ENCODE peak calls at places on chromosomes 7 and 10, in ten cellular contexts. C is fibroblast of lung, B is colonic mucosa, I is IMR-90, X is left ventricle myocardium inferior, U is Peyer's patch, V is endodermal cell, L is PC-3, H is transverse colon, J is kidney epithelial cell. P is an unnamed sample. For H3K36me3, the result is how much of the 10 kb centered on the place peaks cover.

GRCh38 chr7:101216860-101217387 is 457 bp downstream of the PLOD3 start:
- DNase-seq in I (no peak), C (peak), V (no peak), X (no peak), L (no peak), B (no peak), J (no peak), H (no peak), U (no peak), P (no peak)

GRCh38 chr10:35577915-35578607 is 27.1 kb upstream of the GJD4 start:
- DNase-seq in I (no peak), B (no peak), V (no peak), J (no peak), L (no peak), X (no peak), C (no peak), H (no peak), U (no peak), P (no peak)

GRCh38 chr7:128262273-128263028 is 21.4 kb downstream of the LEP start:
- DNase-seq in B (no peak), U (no peak), C (no peak), H (no peak), X (no peak), I (no peak), L (no peak), V (no peak), J (no peak), P (no peak)

GRCh38 chr10:26460736-26461135 is 22.6 kb downstream of the APBB1IP start:
- DNase-seq in U (no peak), C (no peak), J (no peak), X (no peak), B (no peak), I (no peak), H (no peak), V (no peak), L (no peak), P (no peak)

GRCh38 chr10:34089294-34089693 is 725.8 kb downstream of the PARD3 start:
- DNase-seq in H (no peak), U (no peak), J (no peak), X (no peak), I (no peak), C (no peak), V (no peak), L (no peak), B (no peak), P (no peak)

GRCh38 chr10:44393834-44394547 is 9.1 kb upstream of the CXCL12 start:
- DNase-seq in H (no peak), L (no peak), B (no peak), U (no peak), I (no peak), J (no peak), V (peak), C (no peak), X (no peak), P (no peak)

GRCh38 chr7:80053098-80053497 is 81.5 kb upstream of the GNAI1 start:
- DNase-seq in J (no peak), C (no peak), B (no peak), I (no peak), V (no peak), L (no peak), U (no peak), H (no peak), X (no peak), P (no peak)

GRCh38 chr7:122884186-122884585 is 2.1 kb downstream of the CADPS2 start:
- DNase-seq in U (no peak), J (no peak), C (no peak), H (no peak), B (no peak), V (no peak), I (no peak), L (peak), X (no peak), P (no peak)

GRCh38 chr7:134710854-134711624 is 64.4 kb downstream of the BPGM start:
- DNase-seq in U (no peak), H (no peak), V (no peak), B (no peak), X (no peak), L (peak), J (no peak), I (peak), C (peak), P (no peak)

GRCh38 chr7:35991511-35992232 is 161.4 kb upstream of the EEPD1 start:
- DNase-seq in C (no peak), B (no peak), L (no peak), U (no peak), V (peak), I (peak), H (no peak), X (no peak), J (no peak), P (no peak)

GRCh38 chr10:82084496-82084895 is 209.5 kb downstream of the NRG3 start:
- DNase-seq in C (no peak), I (no peak), U (no peak), L (no peak), H (no peak), V (no peak), J (no peak), B (no peak), X (no peak), P (no peak)

GRCh38 chr10:82089327-82089726 is 214.3 kb downstream of the NRG3 start:
- DNase-seq in X (no peak), V (peak), B (no peak), L (no peak), C (no peak), I (no peak), U (no peak), H (no peak), J (no peak), P (no peak)

DNA sequence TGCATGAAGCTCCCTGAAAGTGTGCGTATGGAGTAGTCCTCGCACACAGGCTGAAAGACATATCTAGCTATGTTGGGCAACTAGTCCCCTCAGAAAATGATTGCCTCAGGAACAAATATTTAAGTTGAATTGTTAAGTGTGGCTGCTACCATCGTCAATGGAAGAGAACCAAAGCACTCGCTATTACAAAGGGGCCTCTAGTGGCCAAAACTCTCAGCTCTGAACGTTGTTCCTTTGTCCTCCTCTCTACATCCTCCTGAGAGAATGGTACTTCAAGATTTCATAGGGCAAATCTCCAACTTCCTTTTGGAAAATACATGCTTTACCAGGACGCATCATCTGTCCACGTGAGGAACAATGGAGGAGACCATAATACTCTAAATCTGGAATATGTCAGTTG is 209.9 kb downstream of the NRG3 start:
- DNase-seq in B (no peak), C (no peak), U (no peak), H (no peak), J (no peak), I (no peak), L (no peak), X (no peak), V (peak), P (no peak)
- TF ChIP-seq CTCF in B (no peak), C (no peak), U (no peak), H (no peak), J (no peak), I (no peak), L (no peak), X (no peak), V (peak), P (no peak)

GRCh38 chr10:1104971-1105370 is 48.8 kb downstream of the WDR37 start:
- DNase-seq in L (no peak), V (no peak), U (no peak), J (no peak), C (no peak), H (no peak), B (no peak), I (no peak), X (no peak), P (no peak)

GRCh38 chr10:1109795-1110673 is 53.8 kb downstream of the WDR37 start:
- DNase-seq in B (peak), V (peak), I (peak), C (peak), L (peak), X (peak), H (peak), J (peak), U (peak), P (peak)

GRCh38 chr10:1110674-1111119 is 54.5 kb downstream of the WDR37 start:
- DNase-seq in C (no peak), B (no peak), U (no peak), H (no peak), I (no peak), J (no peak), L (no peak), X (no peak), V (peak), P (no peak)

GRCh38 chr10:1107004-1107403 is 50.8 kb downstream of the WDR37 start:
- DNase-seq in U (no peak), H (no peak), L (no peak), C (no peak), B (no peak), V (no peak), J (no peak), I (no peak), X (no peak), P (no peak)

GRCh38 chr10:1107679-1108078 is 51.5 kb downstream of the WDR37 start:
- DNase-seq in C (no peak), H (peak), V (no peak), I (no peak), X (no peak), U (no peak), L (peak), B (peak), J (no peak), P (no peak)
- H3K36me3 ChIP-seq in C (under half), H (under half), V (half or more), I (half or more), X (half or more), U (under half), L (under half), B (under half), J (under half), P (under half)

GRCh38 chr7:24604640-24605039 is 31.4 kb downstream of the PALS2 start:
- DNase-seq in H (no peak), X (no peak), V (peak), L (no peak), U (no peak), C (no peak), I (no peak), B (no peak), J (no peak), P (no peak)

GRCh38 chr7:24609570-24609969 is 36.3 kb downstream of the PALS2 start:
- DNase-seq in L (no peak), C (no peak), U (no peak), J (no peak), B (no peak), X (no peak), H (no peak), I (no peak), V (peak), P (no peak)

GRCh38 chr7:24611130-24611529 is 37.9 kb downstream of the PALS2 start:
- DNase-seq in U (no peak), V (no peak), B (no peak), X (no peak), J (no peak), I (no peak), H (no peak), L (no peak), C (no peak), P (no peak)

GRCh38 chr7:24608504-24608903 is 35.3 kb downstream of the PALS2 start:
- DNase-seq in U (no peak), L (no peak), C (no peak), H (no peak), V (no peak), B (no peak), I (no peak), J (no peak), X (no peak), P (no peak)

DNA sequence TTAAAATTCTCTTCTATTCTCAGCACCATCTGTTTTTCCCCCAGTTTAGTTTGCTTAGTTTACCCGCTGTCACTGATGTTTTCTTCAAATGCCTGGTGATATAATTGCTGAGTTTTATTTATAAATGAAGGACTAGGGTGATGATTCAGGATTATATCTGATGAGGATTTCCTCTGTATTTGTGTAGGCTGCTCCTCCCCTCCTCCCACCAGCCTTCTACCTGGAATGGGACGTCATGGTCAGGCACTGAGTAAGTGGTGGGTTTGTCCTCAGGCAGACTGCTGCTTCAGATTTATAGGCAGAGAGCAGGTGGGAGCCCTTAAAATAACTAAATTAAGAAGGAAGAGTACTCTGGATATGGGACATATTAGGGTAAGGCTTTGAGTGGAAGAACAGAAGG is 35.8 kb downstream of the PALS2 start:
- DNase-seq in X (no peak), I (no peak), L (peak), U (no peak), V (peak), J (no peak), H (no peak), B (no peak), C (no peak), P (no peak)
- H3K4me3 ChIP-seq in X (no peak), I (no peak), L (no peak), U (no peak), V (no peak), J (no peak), H (no peak), B (no peak), C (no peak), P (no peak)

DNA sequence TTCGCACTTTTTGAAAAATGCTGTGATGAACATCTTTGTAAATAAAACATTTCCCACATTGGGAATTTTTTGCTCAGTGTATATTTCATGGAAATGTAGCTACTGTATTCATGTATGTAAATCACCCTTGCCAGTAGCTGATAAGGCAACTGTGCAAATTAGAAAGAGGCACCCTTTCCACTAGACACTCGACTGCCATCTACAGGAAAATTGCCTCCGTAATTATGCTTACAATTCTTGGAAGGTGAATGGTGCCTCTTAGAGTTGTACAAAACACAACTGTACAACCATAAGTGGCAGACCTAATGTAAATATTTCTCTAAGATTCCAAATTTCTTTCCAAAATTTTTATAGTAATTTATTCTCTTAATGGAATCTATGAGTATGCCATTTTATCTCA is 491.7 kb downstream of the CCSER2 start:
- DNase-seq in B (no peak), L (peak), U (no peak), C (no peak), V (no peak), X (no peak), I (no peak), J (no peak), H (no peak), P (no peak)
- TF ChIP-seq CTCF in B (no peak), L (peak), U (no peak), C (no peak), V (no peak), X (no peak), I (peak), J (peak), H (peak), P (no peak)

GRCh38 chr10:102287538-102287937 is 42.2 kb downstream of the GBF1 start:
- DNase-seq in J (no peak), H (no peak), L (no peak), U (no peak), B (no peak), X (no peak), I (no peak), C (no peak), V (no peak), P (no peak)
- H3K36me3 ChIP-seq in J (under half), H (under half), L (under half), U (under half), B (under half), X (under half), I (under half), C (under half), V (under half), P (under half)

DNA sequence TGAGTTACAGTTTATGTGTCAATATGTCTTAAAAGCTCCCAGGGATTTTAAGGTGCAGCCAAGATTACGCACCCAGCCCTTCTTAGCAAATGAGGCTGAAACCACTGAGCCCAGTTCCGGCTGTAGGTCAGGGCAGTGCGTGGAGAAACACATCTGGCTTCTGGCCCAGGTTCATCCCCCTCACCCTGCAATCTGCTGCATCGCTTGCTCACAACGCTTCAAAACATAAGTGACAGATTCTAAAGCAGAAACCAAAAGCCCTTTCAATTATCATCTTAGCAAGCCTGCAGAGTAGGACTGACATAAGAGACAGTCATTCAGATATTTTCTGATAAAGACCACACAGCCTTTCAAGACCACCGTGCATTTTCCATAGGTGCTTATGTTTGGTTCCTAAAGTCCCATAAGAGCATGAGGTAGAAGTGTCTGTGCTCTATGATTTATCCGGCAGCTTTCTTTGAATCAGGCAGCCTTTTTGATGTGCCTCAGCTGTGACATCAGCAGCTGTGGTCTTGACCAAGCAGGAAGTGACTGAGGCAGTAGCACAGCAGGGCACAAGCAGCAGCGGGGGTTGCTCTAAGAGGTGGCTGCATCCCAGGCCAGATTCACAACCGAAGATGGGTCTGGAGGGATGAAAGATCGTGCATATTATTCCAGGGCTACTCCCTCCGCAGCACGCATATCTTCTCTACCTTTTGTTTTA is 72.1 kb upstream of the LYZL2 start:
- DNase-seq in B (peak), H (peak), I (peak), X (no peak), C (peak), L (peak), J (peak), U (peak), V (no peak), P (no peak)
- H3K4me3 ChIP-seq in B (no peak), H (no peak), I (no peak), X (no peak), C (peak), L (peak), J (no peak), U (no peak), V (no peak), P (no peak)

GRCh38 chr7:6323936-6324701 is 51.7 kb upstream of the CYTH3 start:
- DNase-seq in L (no peak), U (no peak), I (no peak), X (no peak), H (no peak), V (no peak), C (no peak), B (no peak), J (no peak), P (no peak)
- TF ChIP-seq CTCF in L (no peak), U (no peak), I (no peak), X (no peak), H (no peak), V (no peak), C (no peak), B (no peak), J (no peak), P (no peak)

GRCh38 chr7:200704-201103 is 8.3 kb downstream of the FAM20C start:
- DNase-seq in I (no peak), V (peak), X (no peak), U (no peak), J (no peak), H (no peak), B (no peak), C (no peak), L (peak), P (no peak)
- H3K36me3 ChIP-seq in I (half or more), V (under half), X (half or more), U (under half), J (under half), H (under half), B (under half), C (half or more), L (under half), P (half or more)

GRCh38 chr7:46461334-46461777 is 540.3 kb upstream of the IGFBP3 start:
- DNase-seq in L (no peak), B (no peak), U (no peak), V (no peak), H (no peak), J (no peak), I (peak), C (peak), X (no peak), P (no peak)
- H3K4me3 ChIP-seq in L (no peak), B (no peak), U (no peak), V (no peak), H (no peak), J (no peak), I (no peak), C (no peak), X (no peak), P (no peak)

DNA sequence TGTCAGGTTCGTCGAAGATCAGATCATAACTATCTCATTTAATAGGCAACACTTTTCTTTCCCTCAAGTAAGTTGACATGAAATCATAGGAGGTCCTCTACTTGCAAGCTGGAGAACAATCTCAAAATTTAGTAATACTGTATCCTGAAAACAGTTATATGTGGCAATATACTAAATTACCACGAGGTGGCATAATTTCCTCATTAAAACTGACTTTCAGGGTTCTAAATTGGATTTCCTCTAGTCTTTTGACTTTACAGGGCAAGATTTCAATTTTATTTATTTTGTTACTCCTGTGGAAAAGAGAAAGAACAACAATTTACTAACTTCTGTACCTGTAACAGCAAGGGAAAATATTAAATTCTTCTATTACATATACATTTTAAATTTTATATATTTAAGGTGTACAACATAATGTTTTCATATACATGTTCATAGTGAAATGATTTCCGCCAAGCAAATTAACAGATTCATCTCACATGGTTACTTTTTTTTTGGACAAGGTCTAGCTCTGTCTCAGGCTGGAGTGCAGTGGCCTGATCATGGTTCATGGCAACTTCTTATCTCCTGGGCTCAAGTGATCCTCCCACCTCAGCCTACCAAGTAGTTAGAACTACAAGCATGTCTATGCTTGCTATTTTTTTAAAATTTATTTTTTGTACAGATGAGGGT is 53.4 kb upstream of the CYP2C18 start:
- DNase-seq in I (peak), X (no peak), V (no peak), C (peak), U (no peak), L (peak), B (no peak), H (no peak), J (no peak), P (no peak)
- TF ChIP-seq CTCF in I (peak), X (peak), V (peak), C (peak), U (peak), L (peak), B (peak), H (peak), J (peak), P (peak)

P was measured in BJ.